ENCODE peak calls at places on chromosomes 13 and 19, in five cellular contexts. H is breast epithelium, F is ovary, Y is cardiac fibroblast, V is prostate gland. T is an unnamed sample.

GRCh38 chr19:47190167-47190727 is 40.8 kb downstream of the BBC3 start:
- DNase-seq in Y (peak), F (peak), H (peak), V (peak), T (peak)

GRCh38 chr19:54107876-54108490 is 5.3 kb downstream of the NDUFA3 start:
- DNase-seq in F (no peak), V (no peak), H (no peak), Y (no peak), T (no peak)

GRCh38 chr19:5624741-5625140 is 1.9 kb downstream of the SAFB start:
- DNase-seq in V (no peak), Y (no peak), H (no peak), F (no peak), T (no peak)

GRCh38 chr19:35513231-35513974 is at the start of gene DMKN:
- DNase-seq in Y (peak), V (no peak), H (no peak), F (no peak), T (no peak)

GRCh38 chr13:19153782-19154450 is 27.7 kb downstream of the TUBA3C start:
- DNase-seq in Y (no peak), V (no peak), F (no peak), H (no peak), T (no peak)

GRCh38 chr19:13225085-13225484 is 74.9 kb downstream of the IER2 start:
- DNase-seq in H (no peak), Y (no peak), F (no peak), V (no peak), T (no peak)

GRCh38 chr13:54768214-54768613 is 1739.6 kb downstream of the OLFM4 start:
- DNase-seq in V (no peak), H (no peak), Y (no peak), F (no peak), T (no peak)

GRCh38 chr13:30135351-30135750 is 172.0 kb downstream of the KATNAL1 start:
- DNase-seq in F (no peak), Y (no peak), V (no peak), H (no peak), T (no peak)

GRCh38 chr19:19461671-19462622 is 53.4 kb downstream of the TSSK6 start:
- DNase-seq in Y (peak), F (peak), H (no peak), V (peak), T (peak)

GRCh38 chr13:113170503-113170902 is 12.1 kb downstream of the PROZ start:
- DNase-seq in F (no peak), V (no peak), H (no peak), Y (no peak), T (no peak)

GRCh38 chr13:110444226-110444653 is 117.3 kb downstream of the RAB20 start:
- DNase-seq in Y (peak), V (no peak), H (no peak), F (no peak), T (peak)

GRCh38 chr13:26022538-26023292 is 29.1 kb downstream of the SHISA2 start:
- DNase-seq in Y (peak), F (no peak), H (peak), V (peak), T (peak)

GRCh38 chr19:33499671-33500506 is 21.7 kb downstream of the PEPD start:
- DNase-seq in F (no peak), Y (no peak), H (no peak), V (no peak), T (no peak)

GRCh38 chr19:13839938-13840750 is 36.8 kb upstream of the NANOS3 start:
- DNase-seq in Y (peak), V (no peak), H (peak), F (peak), T (peak)

GRCh38 chr13:33838567-33839131 is 20.7 kb downstream of the RFC3 start:
- DNase-seq in H (no peak), V (no peak), F (no peak), Y (peak), T (no peak)

GRCh38 chr13:23159587-23160240 is 21.1 kb upstream of the SGCG start:
- DNase-seq in F (no peak), V (no peak), Y (no peak), H (no peak), T (no peak)
- H3K4me3 ChIP-seq in F (no peak), V (peak), Y (peak), H (peak), T (no peak)

DNA sequence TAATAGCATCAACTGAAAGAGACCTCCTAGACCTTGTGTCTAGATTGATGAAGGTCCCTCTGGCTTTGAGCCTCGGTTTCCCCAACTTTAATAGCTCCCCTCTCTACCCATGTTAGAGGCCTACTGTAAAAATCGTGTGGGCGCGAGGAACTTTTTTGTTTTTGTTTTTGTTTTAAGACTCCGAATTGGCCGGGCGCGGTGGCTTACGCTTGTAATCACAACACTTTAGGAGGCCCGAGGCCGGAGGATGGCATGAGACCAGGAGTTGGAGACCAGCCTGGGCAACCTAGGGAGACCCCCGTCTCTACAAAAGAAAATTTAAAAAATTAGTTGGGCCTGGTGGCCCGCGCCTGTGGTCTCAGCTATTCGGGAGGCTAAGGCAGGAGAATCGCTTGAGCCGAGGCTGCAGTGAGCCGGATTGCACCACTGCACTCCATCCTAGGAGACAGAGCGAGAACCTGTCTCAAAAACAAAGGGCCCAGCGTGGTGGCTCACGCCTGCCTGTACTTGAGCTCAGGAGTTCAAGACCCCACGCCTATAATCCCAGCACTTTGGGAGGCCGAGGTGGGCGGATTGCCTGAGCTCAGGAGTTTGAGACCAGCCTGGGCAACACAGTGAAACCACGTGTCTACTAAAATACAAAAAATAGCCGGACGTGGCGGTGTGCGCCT is 858 bp upstream of the PPP6R1 start:
- DNase-seq in F (peak), H (no peak), V (no peak), Y (no peak), T (no peak)
- TF ChIP-seq CTCF in F (no peak), H (no peak), V (no peak), Y (no peak), T (no peak)

DNA sequence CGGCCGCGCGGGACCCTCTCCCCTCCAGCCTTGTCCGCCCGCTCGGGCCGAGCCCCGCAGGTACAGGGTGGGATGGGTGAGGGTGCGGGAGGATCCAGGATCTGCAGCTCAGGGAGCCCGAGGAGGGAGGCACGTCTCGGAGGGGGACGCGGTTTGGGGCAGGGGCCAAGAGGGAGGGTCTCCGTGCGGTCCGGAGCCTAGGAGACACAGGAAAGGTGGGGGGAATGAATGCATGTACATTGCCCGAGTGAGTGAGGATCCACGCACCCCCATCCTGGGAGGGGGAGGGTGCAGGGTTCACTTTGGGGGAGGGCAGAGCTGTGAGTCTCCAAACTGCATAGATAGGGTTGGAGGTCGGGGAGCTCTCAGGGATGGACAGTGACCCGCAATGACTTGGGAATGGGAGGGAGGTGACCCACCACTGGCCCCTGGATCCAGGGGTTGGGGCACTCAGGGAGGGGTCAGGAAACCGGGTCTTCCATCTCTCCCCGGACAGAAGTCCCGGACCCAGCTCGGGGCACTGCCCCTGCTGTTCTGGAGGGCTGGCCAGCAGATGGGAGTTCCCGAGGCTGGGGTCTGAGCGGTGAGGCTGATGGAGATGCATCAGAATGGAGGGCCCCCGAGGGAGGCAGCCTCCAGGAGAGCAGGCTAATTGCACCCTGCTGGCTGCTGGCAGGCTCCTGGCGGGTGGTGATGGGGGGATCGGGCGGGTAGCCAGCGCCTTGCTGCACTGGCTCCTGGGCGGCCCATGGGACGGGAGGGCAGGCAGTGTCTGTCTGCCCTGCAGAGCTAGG is 548 bp downstream of the KCNN1 start:
- DNase-seq in V (no peak), H (no peak), F (no peak), Y (no peak), T (no peak)
- H3K4me3 ChIP-seq in V (no peak), H (no peak), F (no peak), Y (no peak), T (no peak)

DNA sequence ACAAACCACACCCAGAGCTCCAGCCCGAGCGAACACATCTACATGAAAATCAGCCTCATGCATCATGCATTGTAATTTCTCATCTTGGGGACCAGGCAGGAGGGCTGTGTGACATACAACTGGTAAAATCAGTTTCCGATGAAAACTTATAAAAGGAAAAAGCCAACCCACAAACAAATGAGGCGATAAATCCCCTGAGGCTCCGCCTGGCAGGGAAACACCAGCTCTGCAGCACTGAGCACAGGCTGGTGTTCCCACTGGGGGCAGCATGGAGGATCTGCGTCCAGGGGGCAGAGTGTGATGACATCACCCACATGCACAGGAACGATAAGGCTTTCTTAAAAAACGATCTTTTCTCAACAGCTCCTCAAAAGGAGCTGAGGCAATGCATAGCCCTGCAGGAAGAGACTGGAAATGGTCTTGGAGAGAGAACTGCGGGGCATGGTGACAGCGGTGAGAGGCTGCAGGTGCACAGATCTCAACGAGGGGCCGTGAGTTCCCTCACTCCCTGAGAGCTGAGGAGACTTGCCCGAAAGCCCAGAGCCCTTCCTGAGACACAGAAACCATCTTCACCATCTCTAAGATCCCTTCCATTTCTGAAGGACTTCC is 24.6 kb downstream of the SH3GL1 start:
- DNase-seq in V (no peak), Y (peak), F (no peak), H (no peak), T (peak)
- TF ChIP-seq CTCF in V (no peak), Y (peak), F (no peak), H (no peak), T (peak)

GRCh38 chr13:22049384-22049783 is 378.5 kb downstream of the FGF9 start:
- DNase-seq in F (no peak), Y (no peak), H (no peak), V (no peak), T (no peak)

GRCh38 chr13:22047082-22047784 is 376.4 kb downstream of the FGF9 start:
- DNase-seq in V (no peak), H (no peak), Y (no peak), F (no peak), T (no peak)

GRCh38 chr13:22047785-22048104 is 376.9 kb downstream of the FGF9 start:
- DNase-seq in V (no peak), H (no peak), F (no peak), Y (no peak), T (no peak)

GRCh38 chr13:22053053-22053452 is 382.2 kb downstream of the FGF9 start:
- DNase-seq in Y (no peak), F (no peak), V (no peak), H (no peak), T (no peak)

GRCh38 chr13:22050951-22051563 is 380.2 kb downstream of the FGF9 start:
- DNase-seq in F (no peak), Y (no peak), V (no peak), H (no peak), T (no peak)
- H3K4me3 ChIP-seq in F (no peak), Y (no peak), V (no peak), H (no peak), T (no peak)

GRCh38 chr19:44645407-44646048 is 1.8 kb downstream of the PVR start:
- DNase-seq in Y (no peak), F (no peak), V (no peak), H (no peak), T (no peak)

GRCh38 chr19:44641866-44642265 is 1.8 kb upstream of the PVR start:
- DNase-seq in H (no peak), Y (no peak), F (no peak), V (no peak), T (no peak)

GRCh38 chr19:44644391-44645016 is 794 bp downstream of the PVR start:
- DNase-seq in Y (peak), H (no peak), V (peak), F (no peak), T (peak)

GRCh38 chr19:44642375-44642774 is 1.3 kb upstream of the PVR start:
- DNase-seq in Y (no peak), H (no peak), V (no peak), F (no peak), T (no peak)

DNA sequence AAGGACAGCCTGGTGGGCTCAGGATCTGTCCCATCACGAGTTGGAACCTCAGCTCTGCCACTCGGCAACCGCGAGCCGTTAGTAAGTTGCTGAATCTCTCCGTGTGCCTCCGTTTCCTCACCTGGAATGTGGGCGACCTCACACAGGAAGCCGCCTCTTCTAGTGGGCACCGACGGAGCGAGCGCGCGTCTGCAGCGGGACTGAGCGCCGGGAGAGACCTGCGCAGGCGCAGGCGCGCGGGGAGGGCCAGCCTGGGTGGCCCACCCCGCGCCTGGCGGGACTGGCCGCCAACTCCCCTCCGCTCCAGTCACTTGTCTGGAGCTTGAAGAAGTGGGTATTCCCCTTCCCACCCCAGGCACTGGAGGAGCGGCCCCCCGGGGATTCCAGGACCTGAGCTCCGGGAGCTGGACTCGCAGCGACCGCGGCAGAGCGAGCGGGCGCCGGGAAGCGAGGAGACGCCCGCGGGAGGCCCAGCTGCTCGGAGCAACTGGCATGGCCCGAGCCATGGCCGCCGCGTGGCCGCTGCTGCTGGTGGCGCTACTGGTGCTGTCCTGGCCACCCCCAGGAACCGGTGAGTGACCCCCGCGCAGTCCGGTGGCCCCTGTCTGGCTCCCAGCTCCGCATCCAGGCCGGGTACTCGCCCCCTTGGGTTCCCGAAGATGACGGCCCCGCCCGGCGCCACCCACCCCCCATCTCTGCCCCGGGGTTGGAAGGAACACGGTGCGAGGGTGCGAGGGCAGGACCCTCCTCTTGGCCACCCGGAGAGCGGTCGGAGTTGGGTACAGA is at the start of gene PVR:
- DNase-seq in H (peak), V (peak), F (peak), Y (peak), T (peak)
- TF ChIP-seq CTCF in H (no peak), V (no peak), F (no peak), Y (no peak), T (no peak)

GRCh38 chr13:39037880-39038568 is at the start of the genes NHLRC3 and PROSER1:
- DNase-seq in Y (peak), F (peak), H (peak), V (peak), T (peak)
- H3K4me3 ChIP-seq in Y (peak), F (peak), H (peak), V (peak), T (peak)

DNA sequence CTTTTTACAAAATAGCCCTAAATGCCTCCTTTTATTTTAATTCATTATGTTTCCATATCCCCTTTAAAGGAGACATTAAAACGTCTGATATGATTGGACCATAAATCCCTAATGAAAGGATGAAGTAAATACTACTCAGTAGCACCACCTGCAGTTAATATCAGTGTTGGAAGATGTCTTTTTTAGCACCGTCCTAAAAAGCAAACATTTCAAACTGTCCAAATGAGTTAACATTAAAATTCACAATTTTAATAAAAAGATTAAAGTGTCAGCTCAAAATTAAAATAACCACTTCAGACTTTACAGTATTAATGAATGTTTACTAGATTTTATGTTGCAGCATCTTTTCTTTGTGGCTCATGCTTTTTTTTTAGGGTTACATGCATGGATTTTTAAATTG is 12.3 kb downstream of the ZNF507 start:
- DNase-seq in H (no peak), Y (peak), V (no peak), F (no peak), T (no peak)
- TF ChIP-seq CTCF in H (no peak), Y (peak), V (no peak), F (no peak), T (no peak)

GRCh38 chr19:45765365-45766292 is 3.4 kb downstream of the SIX5 start:
- DNase-seq in H (no peak), F (peak), V (no peak), Y (no peak), T (no peak)

GRCh38 chr19:45763691-45764294 is 5.3 kb downstream of the SIX5 start:
- DNase-seq in V (no peak), Y (no peak), F (peak), H (no peak), T (no peak)

GRCh38 chr19:45766293-45766918 is 2.6 kb downstream of the SIX5 start:
- DNase-seq in H (no peak), Y (no peak), V (no peak), F (peak), T (no peak)

GRCh38 chr19:45764487-45764886 is 4.6 kb downstream of the SIX5 start:
- DNase-seq in V (no peak), Y (no peak), F (peak), H (no peak), T (no peak)

DNA sequence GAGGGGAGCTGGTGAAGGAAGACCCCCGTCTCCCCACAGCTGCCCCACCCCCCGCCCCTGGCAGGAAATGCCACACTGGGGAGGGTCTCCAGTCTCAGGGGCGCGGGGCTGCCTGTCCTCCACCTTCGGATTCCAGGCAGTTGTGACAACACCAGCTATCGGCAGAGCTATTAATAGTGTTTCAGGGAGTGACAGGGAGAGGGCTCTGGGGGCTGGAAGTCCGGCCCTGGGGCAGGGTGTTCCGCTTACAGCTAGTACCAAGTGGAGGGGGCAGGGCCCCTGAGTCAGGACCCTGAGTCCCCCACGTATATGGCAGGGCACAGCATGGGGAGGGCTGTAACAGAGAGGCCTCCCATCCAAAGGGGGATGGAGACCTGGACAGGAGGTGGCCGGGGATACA is 4.1 kb downstream of the SIX5 start:
- DNase-seq in H (no peak), V (no peak), F (no peak), Y (no peak), T (no peak)
- H3K4me3 ChIP-seq in H (no peak), V (no peak), F (no peak), Y (no peak), T (no peak)

GRCh38 chr19:16185123-16185924 is at the start of gene FAM32A:
- DNase-seq in H (peak), Y (peak), V (peak), F (peak), T (peak)
- TF ChIP-seq CTCF in H (peak), Y (no peak), V (peak), F (peak), T (peak)

T was measured in astrocyte of the spinal cord.